ENCODE peak calls at places on chromosomes 2 and 18, in five cellular contexts. One of them, this sample, is unnamed.

GRCh38 chr2:33134086-33134763 is 187.5 kb downstream of the LTBP1 start:
- DNase-seq in neural crest cell: no peak
- DNase-seq in fibroblast of lung: peak; percentile 100
- DNase-seq in WTC11: no peak
- DNase-seq in GM20000: no peak
- DNase-seq in this sample: no peak

GRCh38 chr2:5442736-5443135 is 249.4 kb upstream of the SOX11 start:
- DNase-seq in neural crest cell: no peak
- DNase-seq in fibroblast of lung: no peak
- DNase-seq in WTC11: no peak
- DNase-seq in GM20000: no peak
- DNase-seq in this sample: no peak

GRCh38 chr2:46329803-46330775 is 32.9 kb downstream of the EPAS1 start:
- DNase-seq in neural crest cell: no peak
- DNase-seq in fibroblast of lung: peak; percentile 94
- DNase-seq in WTC11: no peak
- DNase-seq in GM20000: no peak
- DNase-seq in this sample: no peak

GRCh38 chr2:219639356-219639755 is 11.9 kb downstream of the SLC4A3 start:
- DNase-seq in neural crest cell: no peak
- DNase-seq in fibroblast of lung: no peak
- DNase-seq in WTC11: no peak
- DNase-seq in GM20000: no peak
- DNase-seq in this sample: peak; percentile 67

GRCh38 chr18:12968619-12969018 is 20.8 kb downstream of the SEH1L start:
- DNase-seq in neural crest cell: no peak
- DNase-seq in fibroblast of lung: no peak
- DNase-seq in WTC11: no peak
- DNase-seq in GM20000: no peak
- DNase-seq in this sample: no peak

GRCh38 chr2:183010112-183010511 is 28.1 kb downstream of the NCKAP1 start:
- DNase-seq in neural crest cell: no peak
- DNase-seq in fibroblast of lung: peak; percentile 71
- DNase-seq in WTC11: peak; percentile 61
- DNase-seq in GM20000: no peak
- DNase-seq in this sample: no peak

GRCh38 chr18:24567199-24567598 is 106.8 kb downstream of the HRH4 start:
- DNase-seq in neural crest cell: no peak
- DNase-seq in fibroblast of lung: no peak
- DNase-seq in WTC11: no peak
- DNase-seq in GM20000: no peak
- DNase-seq in this sample: no peak

GRCh38 chr2:199659207-199659606 is 191.8 kb downstream of the FTCDNL1 start:
- DNase-seq in neural crest cell: peak; percentile 63
- DNase-seq in fibroblast of lung: peak; percentile 36
- DNase-seq in WTC11: peak; percentile 78
- DNase-seq in GM20000: no peak
- DNase-seq in this sample: peak; percentile 71

GRCh38 chr2:162912787-162913186 is 74.2 kb upstream of the KCNH7 start:
- DNase-seq in neural crest cell: no peak
- DNase-seq in fibroblast of lung: no peak
- DNase-seq in WTC11: no peak
- DNase-seq in GM20000: no peak
- DNase-seq in this sample: no peak

GRCh38 chr2:107412981-107413380 is 413.7 kb upstream of the RGPD4 start:
- DNase-seq in neural crest cell: no peak
- DNase-seq in fibroblast of lung: peak; percentile 11
- DNase-seq in WTC11: no peak
- DNase-seq in GM20000: no peak
- DNase-seq in this sample: no peak

GRCh38 chr2:125386074-125386473 is 1269.9 kb upstream of the GYPC start:
- DNase-seq in neural crest cell: no peak
- DNase-seq in fibroblast of lung: no peak
- DNase-seq in WTC11: peak; percentile 12
- DNase-seq in GM20000: no peak
- DNase-seq in this sample: no peak

GRCh38 chr2:171404258-171404657 is 29.5 kb downstream of the METTL8 start:
- DNase-seq in neural crest cell: no peak
- DNase-seq in fibroblast of lung: no peak
- DNase-seq in WTC11: no peak
- DNase-seq in GM20000: no peak
- DNase-seq in this sample: no peak

GRCh38 chr2:96928277-96928781 is 58.1 kb downstream of the FAM178B start:
- DNase-seq in neural crest cell: no peak
- DNase-seq in fibroblast of lung: no peak
- DNase-seq in WTC11: no peak
- DNase-seq in GM20000: no peak
- DNase-seq in this sample: no peak

GRCh38 chr2:192195548-192196418 is 1.1 kb upstream of the TMEFF2 start:
- DNase-seq in neural crest cell: peak; percentile 26
- DNase-seq in fibroblast of lung: peak; percentile 24
- DNase-seq in WTC11: peak; percentile 69
- DNase-seq in GM20000: peak; percentile 31
- DNase-seq in this sample: peak; percentile 70

GRCh38 chr2:134391751-134392160 is 137.9 kb downstream of the MGAT5 start:
- DNase-seq in neural crest cell: no peak
- DNase-seq in fibroblast of lung: no peak
- DNase-seq in WTC11: no peak
- DNase-seq in GM20000: peak; percentile 46
- DNase-seq in this sample: no peak

GRCh38 chr2:127721978-127722355 is 20.7 kb downstream of the SFT2D3 start:
- DNase-seq in neural crest cell: no peak
- DNase-seq in fibroblast of lung: no peak
- DNase-seq in WTC11: no peak
- DNase-seq in GM20000: no peak
- DNase-seq in this sample: no peak

GRCh38 chr2:133599813-133600212 is 31.6 kb upstream of the NCKAP5 start:
- DNase-seq in neural crest cell: no peak
- DNase-seq in fibroblast of lung: no peak
- DNase-seq in WTC11: no peak
- DNase-seq in GM20000: no peak
- DNase-seq in this sample: no peak

GRCh38 chr2:202965810-202966454 is 48.7 kb upstream of the NBEAL1 start:
- DNase-seq in neural crest cell: no peak
- DNase-seq in fibroblast of lung: peak; percentile 77
- DNase-seq in WTC11: no peak
- DNase-seq in GM20000: peak; percentile 28
- DNase-seq in this sample: no peak

DNA sequence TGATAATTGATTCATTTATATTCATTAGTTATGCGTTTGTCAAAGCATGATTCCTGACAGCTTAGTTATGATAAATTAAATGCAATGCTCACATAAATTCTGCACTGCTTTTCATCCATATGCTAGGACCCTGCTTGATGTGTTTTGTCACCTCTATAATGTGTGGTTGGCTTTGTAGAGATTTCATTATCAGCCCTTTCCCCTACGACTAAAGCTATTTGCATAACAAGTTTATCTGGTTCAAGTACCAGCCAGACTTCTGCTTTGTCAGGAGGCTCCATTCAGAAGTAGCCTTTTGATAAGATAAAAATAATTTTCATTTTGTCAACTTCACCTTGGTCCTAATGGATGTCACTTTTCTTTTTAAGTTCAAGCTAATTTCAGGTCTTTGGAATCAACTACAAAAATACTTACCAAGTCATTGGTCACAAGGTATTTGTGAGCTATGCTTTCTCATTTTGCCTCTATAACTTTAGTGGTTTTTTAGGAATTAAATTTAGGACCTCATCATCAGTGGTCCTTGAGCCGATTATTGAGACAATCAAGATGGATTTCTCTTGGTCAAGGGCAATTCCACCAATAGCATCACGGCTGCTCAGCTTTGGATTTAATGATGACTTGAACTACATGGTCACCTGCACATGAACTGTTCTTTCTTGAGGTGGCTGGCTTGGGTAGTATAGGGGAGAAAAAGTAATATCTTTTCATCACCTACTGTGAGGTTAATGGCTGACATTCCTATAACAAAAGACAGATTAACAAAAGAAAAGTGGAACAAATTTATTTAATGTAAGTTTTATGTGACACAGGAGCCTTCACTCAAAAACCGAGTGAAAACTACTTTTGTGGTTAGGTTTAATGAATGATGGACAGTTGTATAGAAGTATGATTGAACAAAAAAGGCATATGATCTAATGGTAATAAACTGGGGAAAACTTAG is 162.1 kb downstream of the MYO3B start:
- DNase-seq in neural crest cell: no peak
- DNase-seq in fibroblast of lung: no peak
- DNase-seq in WTC11: no peak
- DNase-seq in GM20000: no peak
- DNase-seq in this sample: no peak
- TF ChIP-seq CTCF in neural crest cell: no peak
- TF ChIP-seq CTCF in fibroblast of lung: no peak
- TF ChIP-seq CTCF in WTC11: no peak
- TF ChIP-seq CTCF in GM20000: no peak
- TF ChIP-seq CTCF in this sample: no peak

GRCh38 chr2:59884166-59884565 is 669.3 kb downstream of the BCL11A start:
- DNase-seq in neural crest cell: no peak
- DNase-seq in fibroblast of lung: no peak
- DNase-seq in WTC11: no peak
- DNase-seq in GM20000: no peak
- DNase-seq in this sample: no peak

GRCh38 chr2:59888015-59888414 is 665.4 kb downstream of the BCL11A start:
- DNase-seq in neural crest cell: no peak
- DNase-seq in fibroblast of lung: no peak
- DNase-seq in WTC11: peak; percentile 29
- DNase-seq in GM20000: peak; percentile 52
- DNase-seq in this sample: no peak

GRCh38 chr2:59886758-59887157 is 666.7 kb downstream of the BCL11A start:
- DNase-seq in neural crest cell: no peak
- DNase-seq in fibroblast of lung: no peak
- DNase-seq in WTC11: no peak
- DNase-seq in GM20000: no peak
- DNase-seq in this sample: no peak

GRCh38 chr2:59887348-59887747 is 666.1 kb downstream of the BCL11A start:
- DNase-seq in neural crest cell: no peak
- DNase-seq in fibroblast of lung: no peak
- DNase-seq in WTC11: no peak
- DNase-seq in GM20000: no peak
- DNase-seq in this sample: no peak

GRCh38 chr2:59885536-59885935 is 667.9 kb downstream of the BCL11A start:
- DNase-seq in neural crest cell: no peak
- DNase-seq in fibroblast of lung: no peak
- DNase-seq in WTC11: no peak
- DNase-seq in GM20000: no peak
- DNase-seq in this sample: no peak
- TF ChIP-seq CTCF in neural crest cell: no peak
- TF ChIP-seq CTCF in fibroblast of lung: no peak
- TF ChIP-seq CTCF in WTC11: no peak
- TF ChIP-seq CTCF in GM20000: no peak
- TF ChIP-seq CTCF in this sample: no peak

GRCh38 chr2:237437566-237437965 is 23.6 kb upstream of the COL6A3 start:
- DNase-seq in neural crest cell: no peak
- DNase-seq in fibroblast of lung: no peak
- DNase-seq in WTC11: no peak
- DNase-seq in GM20000: no peak
- DNase-seq in this sample: no peak

GRCh38 chr2:237440819-237441281 is 26.9 kb upstream of the COL6A3 start:
- DNase-seq in neural crest cell: no peak
- DNase-seq in fibroblast of lung: peak; percentile 41
- DNase-seq in WTC11: no peak
- DNase-seq in GM20000: peak; percentile 33
- DNase-seq in this sample: no peak

GRCh38 chr2:237441605-237442004 is 27.6 kb upstream of the COL6A3 start:
- DNase-seq in neural crest cell: no peak
- DNase-seq in fibroblast of lung: peak; percentile 88
- DNase-seq in WTC11: no peak
- DNase-seq in GM20000: no peak
- DNase-seq in this sample: no peak

GRCh38 chr2:237435844-237436590 is 22.1 kb upstream of the COL6A3 start:
- DNase-seq in neural crest cell: no peak
- DNase-seq in fibroblast of lung: peak; percentile 53
- DNase-seq in WTC11: no peak
- DNase-seq in GM20000: no peak
- DNase-seq in this sample: no peak

GRCh38 chr2:237438082-237438925 is 24.3 kb upstream of the COL6A3 start:
- DNase-seq in neural crest cell: no peak
- DNase-seq in fibroblast of lung: no peak
- DNase-seq in WTC11: peak; percentile 52
- DNase-seq in GM20000: no peak
- DNase-seq in this sample: no peak
- TF ChIP-seq CTCF in neural crest cell: no peak
- TF ChIP-seq CTCF in fibroblast of lung: no peak
- TF ChIP-seq CTCF in WTC11: no peak
- TF ChIP-seq CTCF in GM20000: no peak
- TF ChIP-seq CTCF in this sample: no peak

GRCh38 chr2:105402809-105403208 is 4.0 kb upstream of the FHL2 start:
- DNase-seq in neural crest cell: no peak
- DNase-seq in fibroblast of lung: no peak
- DNase-seq in WTC11: no peak
- DNase-seq in GM20000: no peak
- DNase-seq in this sample: no peak

GRCh38 chr2:105404736-105405135 is 5.9 kb upstream of the FHL2 start:
- DNase-seq in neural crest cell: no peak
- DNase-seq in fibroblast of lung: no peak
- DNase-seq in WTC11: no peak
- DNase-seq in GM20000: no peak
- DNase-seq in this sample: no peak

GRCh38 chr2:105403241-105403784 is 4.5 kb upstream of the FHL2 start:
- DNase-seq in neural crest cell: no peak
- DNase-seq in fibroblast of lung: no peak
- DNase-seq in WTC11: no peak
- DNase-seq in GM20000: no peak
- DNase-seq in this sample: no peak

GRCh38 chr2:105405291-105405690 is 6.4 kb upstream of the FHL2 start:
- DNase-seq in neural crest cell: no peak
- DNase-seq in fibroblast of lung: peak; percentile 62
- DNase-seq in WTC11: no peak
- DNase-seq in GM20000: no peak
- DNase-seq in this sample: no peak

DNA sequence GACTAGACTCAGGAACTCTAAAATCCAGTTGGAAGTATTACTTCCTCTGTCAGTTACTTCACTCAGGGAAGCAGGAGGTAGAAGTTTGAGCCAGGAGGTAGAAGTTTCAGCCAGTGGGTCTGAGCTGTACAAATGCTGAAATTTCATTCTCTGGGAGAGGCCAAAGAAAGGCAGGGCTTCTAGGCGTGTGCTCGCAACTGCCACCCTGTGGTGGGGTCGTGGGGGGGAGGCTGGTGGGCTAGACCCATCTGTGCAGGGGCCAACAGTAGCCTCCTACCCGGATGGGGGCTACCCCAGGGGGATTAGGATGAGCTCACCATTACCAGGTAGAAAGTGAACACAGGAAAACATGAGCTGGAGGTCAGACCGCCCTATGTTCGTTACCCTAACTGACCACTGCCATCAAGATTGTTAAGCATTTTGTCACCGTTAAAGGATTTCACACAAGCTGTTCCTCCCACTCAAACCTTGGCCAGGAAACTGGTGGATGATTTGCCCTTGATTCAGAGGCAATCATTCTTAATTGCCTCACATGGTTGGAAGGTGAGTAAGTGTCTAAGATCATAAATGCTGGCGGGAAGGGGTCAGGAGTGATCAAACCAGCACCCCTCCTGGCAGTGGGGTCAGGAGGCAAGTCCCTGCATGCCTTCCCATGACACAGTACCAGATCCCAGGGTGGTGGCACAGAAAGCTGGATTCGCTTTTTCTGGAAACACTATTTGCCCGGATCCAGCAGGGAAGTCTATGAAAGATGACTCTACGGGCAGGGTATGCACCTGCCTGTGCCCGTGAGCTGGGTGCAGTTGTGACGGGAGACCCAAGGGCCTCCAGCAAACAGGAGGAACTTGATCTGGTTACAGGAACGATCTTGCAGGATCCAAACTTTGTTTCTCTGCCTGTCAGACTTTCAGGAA is 5.2 kb upstream of the FHL2 start:
- DNase-seq in neural crest cell: no peak
- DNase-seq in fibroblast of lung: peak; percentile 77
- DNase-seq in WTC11: peak; percentile 38
- DNase-seq in GM20000: no peak
- DNase-seq in this sample: no peak
- TF ChIP-seq CTCF in neural crest cell: no peak
- TF ChIP-seq CTCF in fibroblast of lung: peak; percentile 32
- TF ChIP-seq CTCF in WTC11: no peak
- TF ChIP-seq CTCF in GM20000: no peak
- TF ChIP-seq CTCF in this sample: no peak